ENCODE peak calls at places on chromosomes 1 and 21, in four cellular contexts. I is IMR-90, E is A549, S is K562. R is an unnamed sample.

GRCh38 chr1:166730299-166730888 is 108.9 kb upstream of the POGK start:
- DNase-seq in I (no peak), E (no peak), S (peak), R (no peak)

GRCh38 chr1:165580931-165581871 is 37.4 kb downstream of the LRRC52 start:
- DNase-seq in I (peak), E (no peak), S (no peak), R (no peak)

GRCh38 chr1:85297855-85298629 is 21.6 kb upstream of the BCL10 start:
- DNase-seq in I (peak), E (peak), S (no peak), R (peak)

GRCh38 chr21:21673959-21674358 is 675.8 kb downstream of the NCAM2 start:
- DNase-seq in I (no peak), E (no peak), S (no peak), R (no peak)

GRCh38 chr1:246773213-246773641 is 49.0 kb downstream of the SCCPDH start:
- DNase-seq in I (no peak), E (no peak), S (no peak), R (no peak)

GRCh38 chr21:27422435-27422834 is 455.5 kb upstream of the ADAMTS5 start:
- DNase-seq in I (peak), E (no peak), S (no peak), R (no peak)

GRCh38 chr1:196302420-196302819 is 305.8 kb downstream of the KCNT2 start:
- DNase-seq in I (no peak), E (no peak), S (no peak), R (no peak)

GRCh38 chr1:212792396-212792908 is 758 bp downstream of the TATDN3 start:
- DNase-seq in I (no peak), E (no peak), S (no peak), R (no peak)

GRCh38 chr1:155061381-155062150 is 2.0 kb upstream of the EFNA4 start:
- DNase-seq in I (peak), E (peak), S (peak), R (peak)

GRCh38 chr1:162248854-162249535 is 127.7 kb downstream of the SPATA46 start:
- DNase-seq in I (no peak), E (no peak), S (no peak), R (no peak)

GRCh38 chr1:9715536-9716226 is 64.2 kb downstream of the PIK3CD start:
- DNase-seq in I (no peak), E (no peak), S (no peak), R (no peak)

GRCh38 chr21:43209575-43210453 is 41.0 kb downstream of the CRYAA start:
- DNase-seq in I (peak), E (peak), S (no peak), R (no peak)

GRCh38 chr1:58755468-58755872 is 28.4 kb downstream of the JUN start:
- DNase-seq in I (peak), E (peak), S (no peak), R (no peak)

GRCh38 chr1:62370594-62370993 is 51.4 kb upstream of the KANK4 start:
- DNase-seq in I (no peak), E (no peak), S (no peak), R (no peak)

GRCh38 chr1:246364415-246364941 is 142.6 kb downstream of the SMYD3 start:
- DNase-seq in I (no peak), E (no peak), S (no peak), R (no peak)

GRCh38 chr1:248825573-248825908 is 174 bp downstream of the SH3BP5L start:
- DNase-seq in I (no peak), E (no peak), S (peak), R (no peak)

GRCh38 chr1:182764029-182764768 is 25.4 kb upstream of the NPL start:
- DNase-seq in I (no peak), E (no peak), S (no peak), R (no peak)

GRCh38 chr1:94544706-94545490 is 3.3 kb upstream of the F3 start:
- DNase-seq in I (peak), E (no peak), S (no peak), R (no peak)

GRCh38 chr1:108597041-108597440 is 37.1 kb downstream of the EEIG2 start:
- DNase-seq in I (no peak), E (no peak), S (no peak), R (no peak)

GRCh38 chr1:162283657-162284056 is 93.0 kb downstream of the SPATA46 start:
- DNase-seq in I (no peak), E (no peak), S (no peak), R (no peak)

DNA sequence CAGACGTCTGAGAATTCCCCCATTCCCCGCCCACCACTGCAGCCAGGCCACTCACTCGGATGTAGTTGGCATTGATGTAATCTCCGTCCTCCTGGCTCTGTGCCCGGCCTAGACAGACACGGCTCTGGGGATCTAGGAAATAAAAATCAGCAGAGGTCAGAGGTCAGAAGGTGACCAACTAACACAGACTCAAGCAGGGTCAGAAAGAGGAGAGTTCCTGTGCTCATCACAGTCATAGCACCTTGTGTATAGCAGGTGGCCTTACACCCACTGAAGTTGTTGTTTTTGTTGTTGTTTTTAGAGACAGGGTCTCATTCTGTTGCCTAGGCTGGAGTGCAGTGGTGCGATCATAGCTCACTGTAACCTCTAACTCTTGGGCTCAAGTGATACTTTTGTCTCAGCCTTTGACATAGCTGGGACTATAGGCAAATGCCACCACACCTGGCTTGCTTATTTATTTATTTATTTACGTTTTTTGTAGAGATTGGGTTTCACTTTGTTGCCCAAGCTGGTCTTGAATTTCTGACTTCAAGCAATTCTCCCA is 4.9 kb downstream of the PTPN7 start:
- DNase-seq in I (peak), E (no peak), S (no peak), R (no peak)
- TF ChIP-seq BHLHE40 in I (no peak), E (no peak), S (no peak), R (no peak)

DNA sequence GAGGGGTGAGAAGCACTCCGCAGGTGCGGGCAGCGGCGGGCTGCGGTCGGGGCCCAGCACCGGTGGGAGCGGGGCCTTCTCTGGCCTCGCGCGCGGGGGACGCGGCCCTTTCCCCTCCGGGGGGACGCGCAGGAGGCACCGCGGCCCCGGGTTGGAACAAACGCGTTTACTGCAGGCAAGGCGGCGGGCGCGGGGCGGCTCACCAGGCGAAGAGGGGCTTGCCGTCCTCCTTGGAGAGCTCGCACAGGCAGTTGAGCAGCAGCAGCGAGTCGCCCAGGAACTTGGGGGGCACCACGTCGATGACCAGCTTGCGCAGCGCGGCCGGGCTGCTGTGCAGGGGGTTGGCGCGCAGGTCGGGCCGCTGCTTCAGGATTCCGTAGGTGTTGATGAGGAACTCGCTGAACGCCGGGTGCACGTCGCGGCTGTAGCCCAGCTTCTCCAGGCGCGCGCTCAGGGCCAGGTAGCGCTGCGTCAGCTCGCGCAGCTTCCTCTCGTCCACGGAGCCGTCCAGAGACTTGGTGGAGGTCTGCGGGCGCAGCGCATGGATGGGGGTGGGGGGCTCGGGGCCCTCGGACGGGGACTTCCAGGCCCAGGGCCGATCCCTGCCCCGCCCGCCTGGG is 5.9 kb upstream of the FTCD start:
- DNase-seq in I (no peak), E (no peak), S (no peak), R (no peak)
- TF ChIP-seq BHLHE40 in I (no peak), E (no peak), S (no peak), R (no peak)

DNA sequence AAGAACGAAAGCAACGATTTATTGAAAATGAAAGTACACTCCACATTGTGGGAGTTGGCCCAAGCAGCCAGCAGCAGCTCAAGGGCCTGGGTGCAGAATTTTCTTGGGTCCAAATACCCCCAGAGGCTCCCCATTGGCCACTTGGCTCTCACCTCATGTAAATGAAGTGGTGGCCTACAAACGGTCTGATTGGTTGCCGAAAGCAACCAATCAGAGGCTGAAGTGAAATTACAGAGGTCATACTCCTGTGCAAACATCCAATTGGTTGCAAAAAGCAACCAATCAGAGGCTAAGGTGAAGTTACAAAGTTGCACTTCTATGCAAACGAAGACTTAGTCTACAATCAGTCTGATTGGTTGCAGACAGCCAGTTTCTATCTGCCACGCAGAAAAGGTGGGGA is 31.9 kb downstream of the FAM163A start:
- DNase-seq in I (no peak), E (no peak), S (peak), R (no peak)
- TF ChIP-seq BHLHE40 in I (no peak), E (no peak), S (no peak), R (no peak)

DNA sequence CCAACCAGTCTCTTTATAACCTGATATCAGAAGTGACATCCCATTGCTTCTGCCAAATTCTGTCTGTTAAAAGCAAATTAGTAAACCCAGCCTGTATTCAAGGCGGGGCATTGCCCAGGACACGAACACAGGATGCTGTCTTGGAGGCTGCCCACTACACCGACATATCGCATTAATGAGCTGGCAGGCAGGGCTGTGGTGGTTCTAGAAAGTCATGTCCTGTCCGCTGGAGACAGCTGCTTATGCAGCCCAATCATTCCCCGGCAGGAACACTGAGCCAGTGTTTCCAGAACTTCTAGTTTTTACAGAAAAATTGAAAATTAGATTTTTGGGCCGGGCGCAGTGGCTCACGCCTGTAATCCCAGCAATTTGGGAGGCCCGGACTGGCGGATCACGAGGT is 19.3 kb downstream of the C1orf167 start:
- DNase-seq in I (no peak), E (no peak), S (no peak), R (no peak)
- TF ChIP-seq BHLHE40 in I (no peak), E (no peak), S (no peak), R (no peak)

DNA sequence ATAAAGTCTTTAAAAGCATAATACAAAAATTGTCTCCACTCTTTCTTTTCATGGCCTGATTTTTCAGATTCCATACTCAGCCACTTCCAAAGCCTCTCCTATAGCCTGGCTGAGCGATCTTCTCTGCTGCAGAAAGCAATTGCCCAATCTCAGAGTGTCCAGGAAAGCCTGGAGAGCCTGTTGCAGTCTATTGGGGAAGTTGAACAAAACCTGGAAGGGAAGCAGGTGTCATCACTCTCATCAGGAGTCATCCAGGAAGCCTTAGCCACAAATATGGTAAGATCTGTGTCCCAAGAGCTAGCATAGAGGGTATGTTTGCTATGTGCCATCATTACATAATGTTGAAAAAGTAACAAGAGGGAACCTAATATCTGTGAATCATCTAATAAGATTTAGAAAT is 130.7 kb upstream of the BMP8A start:
- DNase-seq in I (no peak), E (no peak), S (no peak), R (no peak)
- TF ChIP-seq BHLHE40 in I (no peak), E (no peak), S (no peak), R (no peak)

GRCh38 chr1:70017770-70018169 is 187.6 kb downstream of the LRRC40 start:
- DNase-seq in I (peak), E (no peak), S (no peak), R (no peak)
- TF ChIP-seq BHLHE40 in I (no peak), E (no peak), S (no peak), R (no peak)

R was measured in HEK293T.